ENCODE peak calls at places on chromosomes 16 and 17, in five cellular contexts. One of them, this sample, is unnamed.

GRCh38 chr17:30278032-30278431 is 13.7 kb downstream of the BLMH start:
- DNase-seq in prostate gland: no peak
- DNase-seq in transverse colon: no peak
- DNase-seq in K562: no peak
- DNase-seq in hepatocyte: peak
- DNase-seq in this sample: no peak

GRCh38 chr17:70829876-70830275 is 660.5 kb downstream of the KCNJ2 start:
- DNase-seq in prostate gland: no peak
- DNase-seq in transverse colon: no peak
- DNase-seq in K562: no peak
- DNase-seq in hepatocyte: no peak
- DNase-seq in this sample: no peak

GRCh38 chr17:46929413-46929812 is 6.5 kb downstream of the GOSR2 start:
- DNase-seq in prostate gland: no peak
- DNase-seq in transverse colon: no peak
- DNase-seq in K562: no peak
- DNase-seq in hepatocyte: peak
- DNase-seq in this sample: no peak

GRCh38 chr16:78444-79145 is 570 bp downstream of the MPG start:
- DNase-seq in prostate gland: no peak
- DNase-seq in transverse colon: no peak
- DNase-seq in K562: no peak
- DNase-seq in hepatocyte: peak
- DNase-seq in this sample: no peak

GRCh38 chr16:22052985-22053384 is 39.4 kb upstream of the VWA3A start:
- DNase-seq in prostate gland: no peak
- DNase-seq in transverse colon: no peak
- DNase-seq in K562: no peak
- DNase-seq in hepatocyte: no peak
- DNase-seq in this sample: no peak

GRCh38 chr17:74296548-74296936 is 22.5 kb downstream of the DNAI2 start:
- DNase-seq in prostate gland: peak
- DNase-seq in transverse colon: peak
- DNase-seq in K562: peak
- DNase-seq in hepatocyte: peak
- DNase-seq in this sample: peak

GRCh38 chr17:8444506-8444905 is 8.8 kb downstream of the NDEL1 start:
- DNase-seq in prostate gland: no peak
- DNase-seq in transverse colon: no peak
- DNase-seq in K562: peak
- DNase-seq in hepatocyte: no peak
- DNase-seq in this sample: no peak

GRCh38 chr16:1019234-1019933 is 37.8 kb downstream of the SOX8 start:
- DNase-seq in prostate gland: no peak
- DNase-seq in transverse colon: no peak
- DNase-seq in K562: no peak
- DNase-seq in hepatocyte: no peak
- DNase-seq in this sample: peak

GRCh38 chr17:18146259-18146658 is 37.4 kb upstream of the ALKBH5 start:
- DNase-seq in prostate gland: no peak
- DNase-seq in transverse colon: no peak
- DNase-seq in K562: no peak
- DNase-seq in hepatocyte: no peak
- DNase-seq in this sample: no peak

GRCh38 chr17:2412561-2413021 is 11.7 kb upstream of the MNT start:
- DNase-seq in prostate gland: no peak
- DNase-seq in transverse colon: no peak
- DNase-seq in K562: no peak
- DNase-seq in hepatocyte: no peak
- DNase-seq in this sample: peak

GRCh38 chr17:83042522-83043158 is 36.8 kb upstream of the METRNL start:
- DNase-seq in prostate gland: no peak
- DNase-seq in transverse colon: no peak
- DNase-seq in K562: no peak
- DNase-seq in hepatocyte: no peak
- DNase-seq in this sample: no peak

GRCh38 chr17:60631119-60631518 is 31.1 kb downstream of the PPM1D start:
- DNase-seq in prostate gland: no peak
- DNase-seq in transverse colon: no peak
- DNase-seq in K562: no peak
- DNase-seq in hepatocyte: no peak
- DNase-seq in this sample: no peak

GRCh38 chr16:57054338-57054737 is 38.0 kb upstream of the CPNE2 start:
- DNase-seq in prostate gland: no peak
- DNase-seq in transverse colon: no peak
- DNase-seq in K562: no peak
- DNase-seq in hepatocyte: no peak
- DNase-seq in this sample: no peak

GRCh38 chr16:53863861-53864260 is 159.9 kb downstream of the FTO start:
- DNase-seq in prostate gland: no peak
- DNase-seq in transverse colon: no peak
- DNase-seq in K562: no peak
- DNase-seq in hepatocyte: no peak
- DNase-seq in this sample: no peak

GRCh38 chr17:15271731-15272130 is 6.6 kb upstream of the PMP22 start:
- DNase-seq in prostate gland: no peak
- DNase-seq in transverse colon: no peak
- DNase-seq in K562: no peak
- DNase-seq in hepatocyte: no peak
- DNase-seq in this sample: no peak

GRCh38 chr16:87199901-87200300 is 117.3 kb downstream of the C16orf95 start:
- DNase-seq in prostate gland: no peak
- DNase-seq in transverse colon: no peak
- DNase-seq in K562: no peak
- DNase-seq in hepatocyte: no peak
- DNase-seq in this sample: no peak

GRCh38 chr17:37392024-37392590 is 14.5 kb downstream of the ACACA start:
- DNase-seq in prostate gland: no peak
- DNase-seq in transverse colon: no peak
- DNase-seq in K562: no peak
- DNase-seq in hepatocyte: peak
- DNase-seq in this sample: no peak

GRCh38 chr17:64982139-64982802 is 63.0 kb upstream of the LRRC37A3 start:
- DNase-seq in prostate gland: no peak
- DNase-seq in transverse colon: no peak
- DNase-seq in K562: no peak
- DNase-seq in hepatocyte: no peak
- DNase-seq in this sample: no peak

GRCh38 chr17:40286473-40286872 is 1.2 kb upstream of the CDC6 start:
- DNase-seq in prostate gland: no peak
- DNase-seq in transverse colon: no peak
- DNase-seq in K562: no peak
- DNase-seq in hepatocyte: no peak
- DNase-seq in this sample: no peak

GRCh38 chr17:40287159-40287493 is 553 bp upstream of the CDC6 start:
- DNase-seq in prostate gland: no peak
- DNase-seq in transverse colon: no peak
- DNase-seq in K562: no peak
- DNase-seq in hepatocyte: no peak
- DNase-seq in this sample: no peak

GRCh38 chr17:40281663-40282062 is 6.0 kb upstream of the CDC6 start:
- DNase-seq in prostate gland: no peak
- DNase-seq in transverse colon: no peak
- DNase-seq in K562: no peak
- DNase-seq in hepatocyte: no peak
- DNase-seq in this sample: no peak

GRCh38 chr17:40284085-40284713 is 3.5 kb upstream of the CDC6 start:
- DNase-seq in prostate gland: peak
- DNase-seq in transverse colon: peak
- DNase-seq in K562: no peak
- DNase-seq in hepatocyte: peak
- DNase-seq in this sample: no peak

GRCh38 chr17:40283662-40284061 is 4.0 kb upstream of the CDC6 start:
- DNase-seq in prostate gland: no peak
- DNase-seq in transverse colon: no peak
- DNase-seq in K562: no peak
- DNase-seq in hepatocyte: peak
- DNase-seq in this sample: no peak
- H3K4me3 ChIP-seq in prostate gland: no peak
- H3K4me3 ChIP-seq in transverse colon: peak
- H3K4me3 ChIP-seq in K562: no peak
- H3K4me3 ChIP-seq in hepatocyte: no peak
- H3K4me3 ChIP-seq in this sample: no peak

DNA sequence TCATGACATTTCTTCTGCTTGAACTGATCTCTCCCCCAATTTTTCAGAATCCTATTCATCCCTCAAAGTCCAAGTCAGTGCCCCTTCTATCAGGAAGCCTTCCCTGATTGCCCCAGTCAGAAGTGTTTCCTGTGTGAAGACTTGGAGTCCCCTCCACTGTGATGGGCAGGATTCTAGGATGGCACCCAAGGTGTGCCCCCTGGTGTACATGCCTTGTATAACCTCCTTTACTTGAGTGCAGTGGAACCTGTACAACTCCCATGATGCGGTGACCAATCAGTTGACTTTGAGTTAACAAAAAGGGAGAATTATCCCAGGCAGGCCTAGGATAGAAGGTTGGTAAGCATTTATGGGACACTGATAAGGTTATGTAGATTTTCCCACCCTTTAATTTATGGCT is 23.4 kb downstream of the MYH13 start:
- DNase-seq in prostate gland: no peak
- DNase-seq in transverse colon: no peak
- DNase-seq in K562: no peak
- DNase-seq in hepatocyte: no peak
- DNase-seq in this sample: no peak
- TF ChIP-seq CTCF in prostate gland: no peak
- TF ChIP-seq CTCF in transverse colon: peak
- TF ChIP-seq CTCF in K562: no peak
- TF ChIP-seq CTCF in hepatocyte: peak
- TF ChIP-seq CTCF in this sample: no peak

DNA sequence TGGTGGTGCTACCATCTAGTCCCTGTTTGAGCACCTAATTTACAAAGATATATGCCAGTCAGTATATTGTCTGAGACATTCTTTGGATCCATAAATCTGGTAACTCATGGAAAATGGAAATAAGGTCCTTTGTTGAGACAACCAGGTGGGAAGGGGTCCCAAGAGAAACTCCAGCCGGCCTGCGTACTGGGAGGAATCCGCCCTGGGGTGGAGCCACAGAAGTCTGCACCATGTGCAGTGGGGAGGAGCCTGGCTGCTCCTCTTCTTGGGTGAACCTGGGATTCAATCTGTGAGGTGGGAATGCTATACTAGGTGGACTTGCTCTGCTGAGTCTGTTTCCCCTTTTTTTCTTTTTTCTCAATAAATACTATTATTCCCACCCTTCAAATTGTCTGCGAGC is 339.2 kb upstream of the TNRC6C start:
- DNase-seq in prostate gland: no peak
- DNase-seq in transverse colon: no peak
- DNase-seq in K562: no peak
- DNase-seq in hepatocyte: no peak
- DNase-seq in this sample: no peak
- H3K27ac ChIP-seq in prostate gland: no peak
- H3K27ac ChIP-seq in transverse colon: no peak
- H3K27ac ChIP-seq in K562: no peak
- H3K27ac ChIP-seq in hepatocyte: no peak
- H3K27ac ChIP-seq in this sample: no peak

DNA sequence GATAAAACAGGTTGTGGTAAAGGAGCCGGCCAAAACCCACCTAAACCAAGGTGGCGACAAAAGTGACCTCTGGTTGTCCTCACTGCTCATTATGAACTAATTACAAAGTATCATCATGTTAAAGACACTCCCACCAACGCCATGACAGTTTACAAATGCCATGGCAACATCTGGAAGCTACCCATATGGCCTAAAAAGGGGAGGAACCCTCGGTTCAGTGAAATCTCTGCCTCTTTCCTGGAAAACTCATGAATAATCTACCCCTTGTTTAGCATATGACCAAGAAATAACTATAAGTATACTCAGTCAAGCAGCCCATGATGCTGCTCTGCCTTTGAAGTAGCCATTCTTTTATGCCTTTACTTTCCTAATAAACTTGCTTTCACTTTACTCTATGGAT is 72.2 kb downstream of the CYLD start:
- DNase-seq in prostate gland: no peak
- DNase-seq in transverse colon: no peak
- DNase-seq in K562: no peak
- DNase-seq in hepatocyte: no peak
- DNase-seq in this sample: no peak
- H3K4me3 ChIP-seq in prostate gland: no peak
- H3K4me3 ChIP-seq in transverse colon: no peak
- H3K4me3 ChIP-seq in K562: no peak
- H3K4me3 ChIP-seq in hepatocyte: no peak
- H3K4me3 ChIP-seq in this sample: no peak

DNA sequence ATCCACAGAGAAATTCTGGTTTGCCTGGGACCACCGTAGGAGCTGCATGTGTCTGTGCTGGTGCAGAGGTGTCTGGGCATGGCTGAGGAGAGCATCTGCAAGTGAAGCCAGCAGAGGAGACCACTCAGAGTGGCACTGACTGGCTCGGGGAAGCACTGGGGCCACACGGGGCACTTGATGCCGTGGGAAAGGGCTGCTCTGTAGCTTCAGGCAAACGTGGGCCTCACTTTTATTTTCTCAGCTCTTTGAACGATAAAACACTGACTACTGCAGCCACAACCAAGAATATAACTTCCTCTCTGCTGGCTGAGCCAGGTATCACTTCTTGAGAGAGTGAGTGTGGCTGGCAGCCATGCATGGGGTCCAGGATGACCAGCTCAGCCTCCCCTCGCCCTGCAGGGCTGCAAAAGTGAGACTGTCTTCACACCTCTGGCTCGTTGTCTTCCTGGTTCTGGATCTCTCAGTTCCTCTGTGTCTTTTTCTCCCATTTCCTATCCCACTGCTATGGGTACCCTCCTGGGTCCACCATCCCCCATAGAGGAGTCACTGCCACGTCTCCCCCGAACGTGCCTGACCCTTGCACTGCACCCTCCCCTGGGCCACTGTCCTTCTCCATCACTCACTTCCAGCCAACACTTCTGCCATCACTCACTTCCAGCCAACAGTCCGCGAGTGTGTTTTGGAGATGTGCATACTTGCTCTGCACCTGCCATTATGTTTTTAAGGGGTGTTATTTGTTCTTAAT is 201.4 kb upstream of the CHMP6 start:
- DNase-seq in prostate gland: no peak
- DNase-seq in transverse colon: no peak
- DNase-seq in K562: no peak
- DNase-seq in hepatocyte: no peak
- DNase-seq in this sample: peak
- TF ChIP-seq CTCF in prostate gland: no peak
- TF ChIP-seq CTCF in transverse colon: no peak
- TF ChIP-seq CTCF in K562: no peak
- TF ChIP-seq CTCF in hepatocyte: no peak
- TF ChIP-seq CTCF in this sample: no peak

This sample was measured in dorsolateral prefrontal cortex.